ENCODE peak calls at places on chromosomes 6 and 20, in eight cellular contexts. One of them, this sample, is unnamed.
A peak's percentile ranks its signal among the peaks of the same experiment; 100 is the strongest.

GRCh38 chr6:150229775-150230561 is 87.1 kb downstream of the PPP1R14C start:
- DNase-seq in choroid plexus epithelial cell: no peak
- DNase-seq in spleen: no peak
- DNase-seq in heart right ventricle: no peak
- DNase-seq in aorta: no peak
- DNase-seq in left ventricle myocardium inferior: no peak
- DNase-seq in transverse colon: no peak
- DNase-seq in H7: no peak
- DNase-seq in this sample: no peak

GRCh38 chr6:58073263-58073662 is 755.8 kb downstream of the PRIM2 start:
- DNase-seq in choroid plexus epithelial cell: no peak
- DNase-seq in spleen: no peak
- DNase-seq in heart right ventricle: no peak
- DNase-seq in aorta: no peak
- DNase-seq in left ventricle myocardium inferior: no peak
- DNase-seq in transverse colon: no peak
- DNase-seq in H7: peak; percentile 4
- DNase-seq in this sample: no peak

GRCh38 chr6:116277124-116277523 is 2.6 kb downstream of the TSPYL1 start:
- DNase-seq in choroid plexus epithelial cell: no peak
- DNase-seq in spleen: no peak
- DNase-seq in heart right ventricle: no peak
- DNase-seq in aorta: no peak
- DNase-seq in left ventricle myocardium inferior: no peak
- DNase-seq in transverse colon: no peak
- DNase-seq in H7: peak; percentile 27
- DNase-seq in this sample: no peak

GRCh38 chr6:111737065-111737521 is 131.4 kb upstream of the TRAF3IP2 start:
- DNase-seq in choroid plexus epithelial cell: peak; percentile 78
- DNase-seq in spleen: no peak
- DNase-seq in heart right ventricle: no peak
- DNase-seq in aorta: no peak
- DNase-seq in left ventricle myocardium inferior: no peak
- DNase-seq in transverse colon: no peak
- DNase-seq in H7: no peak
- DNase-seq in this sample: no peak

GRCh38 chr20:51497542-51498467 is 44.7 kb downstream of the NFATC2 start:
- DNase-seq in choroid plexus epithelial cell: no peak
- DNase-seq in spleen: peak; percentile 80
- DNase-seq in heart right ventricle: no peak
- DNase-seq in aorta: no peak
- DNase-seq in left ventricle myocardium inferior: no peak
- DNase-seq in transverse colon: no peak
- DNase-seq in H7: no peak
- DNase-seq in this sample: no peak

GRCh38 chr6:127606131-127606562 is 29.2 kb downstream of the C6orf58 start:
- DNase-seq in choroid plexus epithelial cell: peak; percentile 71
- DNase-seq in spleen: peak; percentile 46
- DNase-seq in heart right ventricle: no peak
- DNase-seq in aorta: no peak
- DNase-seq in left ventricle myocardium inferior: no peak
- DNase-seq in transverse colon: no peak
- DNase-seq in H7: peak; percentile 22
- DNase-seq in this sample: no peak

GRCh38 chr6:82246802-82247633 is 526 bp downstream of the IBTK start:
- DNase-seq in choroid plexus epithelial cell: peak; percentile 46
- DNase-seq in spleen: no peak
- DNase-seq in heart right ventricle: peak; percentile 56
- DNase-seq in aorta: peak; percentile 61
- DNase-seq in left ventricle myocardium inferior: peak; percentile 57
- DNase-seq in transverse colon: peak; percentile 64
- DNase-seq in H7: no peak
- DNase-seq in this sample: peak; percentile 88

GRCh38 chr6:157868835-157869234 is 45.8 kb downstream of the SNX9 start:
- DNase-seq in choroid plexus epithelial cell: no peak
- DNase-seq in spleen: no peak
- DNase-seq in heart right ventricle: no peak
- DNase-seq in aorta: no peak
- DNase-seq in left ventricle myocardium inferior: no peak
- DNase-seq in transverse colon: no peak
- DNase-seq in H7: no peak
- DNase-seq in this sample: no peak

GRCh38 chr20:2599265-2600060 is 53.0 kb upstream of the NOP56 start:
- DNase-seq in choroid plexus epithelial cell: peak; percentile 58
- DNase-seq in spleen: no peak
- DNase-seq in heart right ventricle: no peak
- DNase-seq in aorta: no peak
- DNase-seq in left ventricle myocardium inferior: no peak
- DNase-seq in transverse colon: peak; percentile 33
- DNase-seq in H7: peak; percentile 46
- DNase-seq in this sample: no peak

GRCh38 chr6:39197521-39198500 is 31.5 kb downstream of the KCNK5 start:
- DNase-seq in choroid plexus epithelial cell: no peak
- DNase-seq in spleen: no peak
- DNase-seq in heart right ventricle: no peak
- DNase-seq in aorta: no peak
- DNase-seq in left ventricle myocardium inferior: no peak
- DNase-seq in transverse colon: no peak
- DNase-seq in H7: no peak
- DNase-seq in this sample: no peak

GRCh38 chr6:144921206-144921975 is 636.3 kb downstream of the UTRN start:
- DNase-seq in choroid plexus epithelial cell: no peak
- DNase-seq in spleen: no peak
- DNase-seq in heart right ventricle: no peak
- DNase-seq in aorta: no peak
- DNase-seq in left ventricle myocardium inferior: no peak
- DNase-seq in transverse colon: no peak
- DNase-seq in H7: no peak
- DNase-seq in this sample: no peak

GRCh38 chr6:154868143-154868594 is 126.9 kb upstream of the TIAM2 start:
- DNase-seq in choroid plexus epithelial cell: peak; percentile 79
- DNase-seq in spleen: no peak
- DNase-seq in heart right ventricle: no peak
- DNase-seq in aorta: no peak
- DNase-seq in left ventricle myocardium inferior: no peak
- DNase-seq in transverse colon: no peak
- DNase-seq in H7: peak; percentile 42
- DNase-seq in this sample: no peak

GRCh38 chr20:46946181-46946624 is 51.6 kb downstream of the EYA2 start:
- DNase-seq in choroid plexus epithelial cell: peak; percentile 94
- DNase-seq in spleen: no peak
- DNase-seq in heart right ventricle: no peak
- DNase-seq in aorta: no peak
- DNase-seq in left ventricle myocardium inferior: no peak
- DNase-seq in transverse colon: no peak
- DNase-seq in H7: no peak
- DNase-seq in this sample: no peak

GRCh38 chr6:154039231-154039842 is at the start of gene OPRM1:
- DNase-seq in choroid plexus epithelial cell: peak; percentile 29
- DNase-seq in spleen: no peak
- DNase-seq in heart right ventricle: peak; percentile 24
- DNase-seq in aorta: peak; percentile 59
- DNase-seq in left ventricle myocardium inferior: peak; percentile 16
- DNase-seq in transverse colon: no peak
- DNase-seq in H7: peak; percentile 78
- DNase-seq in this sample: peak; percentile 78

GRCh38 chr20:43533060-43533459 is 25.6 kb downstream of the L3MBTL1 start:
- DNase-seq in choroid plexus epithelial cell: no peak
- DNase-seq in spleen: no peak
- DNase-seq in heart right ventricle: no peak
- DNase-seq in aorta: no peak
- DNase-seq in left ventricle myocardium inferior: no peak
- DNase-seq in transverse colon: no peak
- DNase-seq in H7: no peak
- DNase-seq in this sample: no peak

GRCh38 chr20:38842017-38842416 is 36.5 kb downstream of the PPP1R16B start:
- DNase-seq in choroid plexus epithelial cell: no peak
- DNase-seq in spleen: no peak
- DNase-seq in heart right ventricle: no peak
- DNase-seq in aorta: no peak
- DNase-seq in left ventricle myocardium inferior: no peak
- DNase-seq in transverse colon: no peak
- DNase-seq in H7: no peak
- DNase-seq in this sample: no peak

GRCh38 chr6:7200598-7201443 is 93.1 kb downstream of the RREB1 start:
- DNase-seq in choroid plexus epithelial cell: no peak
- DNase-seq in spleen: no peak
- DNase-seq in heart right ventricle: no peak
- DNase-seq in aorta: no peak
- DNase-seq in left ventricle myocardium inferior: no peak
- DNase-seq in transverse colon: peak; percentile 53
- DNase-seq in H7: no peak
- DNase-seq in this sample: no peak

GRCh38 chr20:38602185-38602581 is 574 bp downstream of the ARHGAP40 start:
- DNase-seq in choroid plexus epithelial cell: no peak
- DNase-seq in spleen: no peak
- DNase-seq in heart right ventricle: no peak
- DNase-seq in aorta: no peak
- DNase-seq in left ventricle myocardium inferior: no peak
- DNase-seq in transverse colon: no peak
- DNase-seq in H7: peak; percentile 54
- DNase-seq in this sample: no peak

GRCh38 chr6:96301781-96302180 is 219.8 kb upstream of the UFL1 start:
- DNase-seq in choroid plexus epithelial cell: no peak
- DNase-seq in spleen: no peak
- DNase-seq in heart right ventricle: no peak
- DNase-seq in aorta: no peak
- DNase-seq in left ventricle myocardium inferior: no peak
- DNase-seq in transverse colon: no peak
- DNase-seq in H7: no peak
- DNase-seq in this sample: no peak

GRCh38 chr6:43231735-43232450 is 2.6 kb upstream of the DNPH1 start:
- DNase-seq in choroid plexus epithelial cell: no peak
- DNase-seq in spleen: no peak
- DNase-seq in heart right ventricle: no peak
- DNase-seq in aorta: no peak
- DNase-seq in left ventricle myocardium inferior: no peak
- DNase-seq in transverse colon: no peak
- DNase-seq in H7: no peak
- DNase-seq in this sample: no peak

GRCh38 chr6:48378874-48379407 is 267.9 kb upstream of the PTCHD4 start:
- DNase-seq in choroid plexus epithelial cell: no peak
- DNase-seq in spleen: no peak
- DNase-seq in heart right ventricle: no peak
- DNase-seq in aorta: no peak
- DNase-seq in left ventricle myocardium inferior: no peak
- DNase-seq in transverse colon: no peak
- DNase-seq in H7: no peak
- DNase-seq in this sample: no peak

GRCh38 chr6:129124334-129124733 is 241.4 kb downstream of the LAMA2 start:
- DNase-seq in choroid plexus epithelial cell: no peak
- DNase-seq in spleen: no peak
- DNase-seq in heart right ventricle: no peak
- DNase-seq in aorta: no peak
- DNase-seq in left ventricle myocardium inferior: no peak
- DNase-seq in transverse colon: no peak
- DNase-seq in H7: peak; percentile 4
- DNase-seq in this sample: no peak

GRCh38 chr20:38196592-38196991 is 31.5 kb upstream of the TGM2 start:
- DNase-seq in choroid plexus epithelial cell: peak; percentile 87
- DNase-seq in spleen: peak; percentile 86
- DNase-seq in heart right ventricle: peak; percentile 77
- DNase-seq in aorta: peak; percentile 86
- DNase-seq in left ventricle myocardium inferior: peak; percentile 82
- DNase-seq in transverse colon: peak; percentile 14
- DNase-seq in H7: no peak
- DNase-seq in this sample: peak; percentile 83

GRCh38 chr20:61450549-61450948 is 198.5 kb downstream of the CDH4 start:
- DNase-seq in choroid plexus epithelial cell: no peak
- DNase-seq in spleen: no peak
- DNase-seq in heart right ventricle: no peak
- DNase-seq in aorta: no peak
- DNase-seq in left ventricle myocardium inferior: no peak
- DNase-seq in transverse colon: no peak
- DNase-seq in H7: no peak
- DNase-seq in this sample: no peak

GRCh38 chr6:129251669-129252376 is 368.9 kb downstream of the LAMA2 start:
- DNase-seq in choroid plexus epithelial cell: peak; percentile 90
- DNase-seq in spleen: no peak
- DNase-seq in heart right ventricle: no peak
- DNase-seq in aorta: no peak
- DNase-seq in left ventricle myocardium inferior: no peak
- DNase-seq in transverse colon: peak; percentile 80
- DNase-seq in H7: peak; percentile 6
- DNase-seq in this sample: no peak

GRCh38 chr6:41639556-41640371 is 1.5 kb downstream of the MDFI start:
- DNase-seq in choroid plexus epithelial cell: peak; percentile 84
- DNase-seq in spleen: peak; percentile 35
- DNase-seq in heart right ventricle: no peak
- DNase-seq in aorta: no peak
- DNase-seq in left ventricle myocardium inferior: no peak
- DNase-seq in transverse colon: no peak
- DNase-seq in H7: peak; percentile 72
- DNase-seq in this sample: no peak

GRCh38 chr6:142819603-142820335 is 125.2 kb downstream of the HIVEP2 start:
- DNase-seq in choroid plexus epithelial cell: peak; percentile 68
- DNase-seq in spleen: no peak
- DNase-seq in heart right ventricle: no peak
- DNase-seq in aorta: no peak
- DNase-seq in left ventricle myocardium inferior: no peak
- DNase-seq in transverse colon: no peak
- DNase-seq in H7: no peak
- DNase-seq in this sample: no peak
- H3K4me3 ChIP-seq in choroid plexus epithelial cell: peak overlapping the region; percentile 55
- H3K4me3 ChIP-seq in spleen: peak overlapping the region; percentile 37
- H3K4me3 ChIP-seq in heart right ventricle: peak overlapping the region; percentile 9
- H3K4me3 ChIP-seq in aorta: peak overlapping the region; percentile 77
- H3K4me3 ChIP-seq in left ventricle myocardium inferior: peak overlapping the region; percentile 59
- H3K4me3 ChIP-seq in transverse colon: peak overlapping the region; percentile 23
- H3K4me3 ChIP-seq in H7: no peak overlapping the region
- H3K4me3 ChIP-seq in this sample: peak overlapping the region; percentile 36

GRCh38 chr6:4884646-4885427 is 108.6 kb downstream of the CDYL start:
- DNase-seq in choroid plexus epithelial cell: no peak
- DNase-seq in spleen: no peak
- DNase-seq in heart right ventricle: no peak
- DNase-seq in aorta: no peak
- DNase-seq in left ventricle myocardium inferior: no peak
- DNase-seq in transverse colon: no peak
- DNase-seq in H7: no peak
- DNase-seq in this sample: no peak
- H3K4me3 ChIP-seq in choroid plexus epithelial cell: no peak overlapping the region
- H3K4me3 ChIP-seq in spleen: no peak overlapping the region
- H3K4me3 ChIP-seq in heart right ventricle: no peak overlapping the region
- H3K4me3 ChIP-seq in aorta: no peak overlapping the region
- H3K4me3 ChIP-seq in left ventricle myocardium inferior: no peak overlapping the region
- H3K4me3 ChIP-seq in transverse colon: no peak overlapping the region
- H3K4me3 ChIP-seq in H7: no peak overlapping the region
- H3K4me3 ChIP-seq in this sample: no peak overlapping the region

GRCh38 chr20:19757487-19757972 is 528 bp upstream of the RIN2 start:
- DNase-seq in choroid plexus epithelial cell: peak; percentile 78
- DNase-seq in spleen: peak; percentile 88
- DNase-seq in heart right ventricle: peak; percentile 91
- DNase-seq in aorta: peak; percentile 93
- DNase-seq in left ventricle myocardium inferior: peak; percentile 92
- DNase-seq in transverse colon: peak; percentile 74
- DNase-seq in H7: peak; percentile 87
- DNase-seq in this sample: peak; percentile 83
- H3K4me3 ChIP-seq in choroid plexus epithelial cell: peak overlapping the region; percentile 82
- H3K4me3 ChIP-seq in spleen: peak overlapping the region; percentile 52
- H3K4me3 ChIP-seq in heart right ventricle: peak overlapping the region; percentile 63
- H3K4me3 ChIP-seq in aorta: peak overlapping the region; percentile 90
- H3K4me3 ChIP-seq in left ventricle myocardium inferior: peak overlapping the region; percentile 86
- H3K4me3 ChIP-seq in transverse colon: peak overlapping the region; percentile 70
- H3K4me3 ChIP-seq in H7: peak overlapping the region; percentile 93
- H3K4me3 ChIP-seq in this sample: peak overlapping the region; percentile 66

GRCh38 chr6:24907959-24908358 is 27.8 kb downstream of the RIPOR2 start:
- DNase-seq in choroid plexus epithelial cell: no peak
- DNase-seq in spleen: no peak
- DNase-seq in heart right ventricle: no peak
- DNase-seq in aorta: no peak
- DNase-seq in left ventricle myocardium inferior: no peak
- DNase-seq in transverse colon: no peak
- DNase-seq in H7: no peak
- DNase-seq in this sample: no peak
- H3K4me3 ChIP-seq in choroid plexus epithelial cell: no peak overlapping the region
- H3K4me3 ChIP-seq in spleen: no peak overlapping the region
- H3K4me3 ChIP-seq in heart right ventricle: no peak overlapping the region
- H3K4me3 ChIP-seq in aorta: no peak overlapping the region
- H3K4me3 ChIP-seq in left ventricle myocardium inferior: no peak overlapping the region
- H3K4me3 ChIP-seq in transverse colon: no peak overlapping the region
- H3K4me3 ChIP-seq in H7: no peak overlapping the region
- H3K4me3 ChIP-seq in this sample: no peak overlapping the region